ENCODE peak calls at places on chromosomes 13 and 19, in nine cellular contexts. Q, C, E, A, I, W, Z, K and X are unnamed samples.

GRCh38 chr13:103516009-103516795 is 450.0 kb upstream of the SLC10A2 start:
- DNase-seq in Z (no peak), C (no peak), Q (peak), E (no peak), I (no peak), W (no peak), K (no peak), A (no peak), X (no peak)

GRCh38 chr13:31167490-31167889 is 5.8 kb upstream of the HSPH1 start:
- DNase-seq in C (no peak), K (no peak), E (no peak), Z (no peak), A (no peak), W (no peak), I (no peak), Q (no peak), X (no peak)

GRCh38 chr13:29923554-29924481 is 73.4 kb upstream of the UBL3 start:
- DNase-seq in C (peak), A (peak), K (peak), E (peak), Z (peak), W (peak), Q (peak), I (peak), X (no peak)

GRCh38 chr13:94333131-94333820 is 146.2 kb downstream of the DCT start:
- DNase-seq in C (no peak), Z (no peak), Q (no peak), E (no peak), A (no peak), W (no peak), I (no peak), K (no peak), X (no peak)

GRCh38 chr13:22130254-22130653 is 459.4 kb downstream of the FGF9 start:
- DNase-seq in Q (no peak), Z (no peak), C (no peak), K (no peak), I (no peak), E (no peak), A (no peak), W (no peak), X (no peak)

GRCh38 chr19:50427997-50428425 is 4.7 kb upstream of the MYBPC2 start:
- DNase-seq in C (peak), W (peak), I (peak), K (peak), Z (no peak), A (peak), Q (peak), E (peak), X (peak)

GRCh38 chr13:99320693-99321481 is 13.7 kb upstream of the GPR183 start:
- DNase-seq in C (no peak), Z (peak), E (no peak), K (no peak), W (no peak), A (no peak), I (no peak), Q (no peak), X (no peak)

GRCh38 chr19:6532244-6532999 is 1.6 kb downstream of the TNFSF9 start:
- DNase-seq in K (no peak), I (no peak), E (no peak), Q (no peak), Z (peak), W (no peak), C (no peak), A (no peak), X (no peak)

GRCh38 chr19:30066781-30067759 is 125.0 kb downstream of the URI1 start:
- DNase-seq in E (no peak), Z (peak), A (no peak), Q (no peak), W (no peak), C (peak), K (peak), I (no peak), X (no peak)

GRCh38 chr19:17557461-17557860 is 2.0 kb downstream of the COLGALT1 start:
- DNase-seq in A (no peak), E (no peak), I (no peak), Q (no peak), Z (peak), K (no peak), C (no peak), W (no peak), X (no peak)

GRCh38 chr13:49400755-49401659 is 42.9 kb downstream of the CAB39L start:
- DNase-seq in W (peak), E (no peak), Q (peak), I (peak), A (no peak), Z (peak), C (peak), K (no peak), X (no peak)

GRCh38 chr19:19366691-19367396 is 38.6 kb upstream of the GATAD2A start:
- DNase-seq in Z (peak), K (peak), C (peak), E (peak), Q (peak), I (peak), A (peak), W (no peak), X (peak)

GRCh38 chr13:24016046-24016445 is 118.7 kb upstream of the C1QTNF9B start:
- DNase-seq in C (no peak), K (no peak), I (no peak), E (no peak), Z (no peak), Q (no peak), W (no peak), A (no peak), X (no peak)

GRCh38 chr19:38263696-38264485 is 482 bp upstream of the SPINT2 start:
- DNase-seq in Q (no peak), Z (no peak), A (peak), C (peak), I (no peak), K (peak), E (no peak), W (peak), X (peak)

GRCh38 chr13:19161308-19161707 is 20.3 kb downstream of the TUBA3C start:
- DNase-seq in Q (no peak), A (no peak), C (no peak), E (no peak), I (no peak), Z (no peak), W (no peak), K (no peak), X (no peak)

GRCh38 chr13:85638815-85639393 is 160.3 kb downstream of the SLITRK6 start:
- DNase-seq in C (no peak), Q (no peak), E (no peak), I (no peak), Z (no peak), A (peak), K (no peak), W (no peak), X (no peak)

GRCh38 chr19:36120092-36120983 is 5.1 kb downstream of the TBCB start:
- DNase-seq in E (no peak), K (no peak), C (no peak), Z (no peak), A (no peak), I (no peak), W (no peak), Q (no peak), X (no peak)

GRCh38 chr13:109105899-109106298 is 476.5 kb downstream of the MYO16 start:
- DNase-seq in K (no peak), A (no peak), E (no peak), Q (no peak), I (no peak), C (no peak), W (no peak), Z (no peak), X (no peak)

GRCh38 chr13:94712812-94713555 is 639 bp upstream of the SOX21 start:
- DNase-seq in Z (no peak), A (no peak), C (peak), K (peak), W (no peak), E (no peak), Q (peak), I (peak), X (peak)

GRCh38 chr13:75633285-75633684 is 2.8 kb upstream of the LMO7 start:
- DNase-seq in Z (no peak), C (no peak), I (no peak), Q (no peak), W (no peak), E (no peak), A (no peak), K (no peak), X (no peak)

GRCh38 chr13:45784755-45785675 is 66.5 kb downstream of the SIAH3 start:
- DNase-seq in W (no peak), A (no peak), I (no peak), Q (no peak), K (no peak), E (no peak), Z (no peak), C (no peak), X (no peak)

GRCh38 chr19:384801-385169 is 24.2 kb downstream of the C2CD4C start:
- DNase-seq in I (no peak), W (no peak), A (no peak), Z (no peak), K (no peak), E (no peak), Q (no peak), C (no peak), X (no peak)

GRCh38 chr19:55777528-55777927 is 8.6 kb downstream of the RFPL4AL1 start:
- DNase-seq in Z (peak), A (no peak), C (no peak), Q (no peak), E (no peak), W (no peak), K (no peak), I (no peak), X (no peak)

GRCh38 chr19:5987077-5987818 is 9.3 kb upstream of the RANBP3 start:
- DNase-seq in Q (peak), A (peak), W (peak), I (peak), Z (peak), E (peak), K (peak), C (peak), X (peak)

GRCh38 chr19:38434549-38435051 is 1.1 kb downstream of the RYR1 start:
- DNase-seq in A (peak), C (no peak), Q (peak), E (peak), Z (no peak), K (peak), I (peak), W (no peak), X (peak)

GRCh38 chr13:95156208-95156607 is 145.0 kb downstream of the ABCC4 start:
- DNase-seq in Q (no peak), A (no peak), K (no peak), E (no peak), I (no peak), C (no peak), W (no peak), Z (peak), X (no peak)

GRCh38 chr19:51733742-51734522 is 10.1 kb upstream of the HAS1 start:
- DNase-seq in C (no peak), E (no peak), Z (no peak), K (no peak), I (no peak), A (no peak), Q (no peak), W (no peak), X (no peak)

GRCh38 chr19:7637374-7638256 is 705 bp downstream of the STXBP2 start:
- DNase-seq in C (peak), Q (peak), K (no peak), W (no peak), I (no peak), Z (peak), E (peak), A (peak), X (no peak)

GRCh38 chr19:10891360-10892108 is 20.2 kb downstream of the CARM1 start:
- DNase-seq in Z (no peak), Q (no peak), K (peak), W (peak), I (no peak), A (no peak), C (peak), E (peak), X (no peak)

GRCh38 chr19:49690656-49691242 is at the start of gene CPT1C:
- DNase-seq in E (peak), W (peak), Q (peak), I (peak), K (peak), A (peak), Z (peak), C (peak), X (peak)

GRCh38 chr13:69856331-69856730 is 251.3 kb upstream of the ATXN8OS start:
- DNase-seq in E (no peak), Z (no peak), A (no peak), K (no peak), W (no peak), Q (peak), I (peak), C (no peak), X (no peak)

GRCh38 chr13:45306966-45307365 is 34.0 kb downstream of the TPT1 start:
- DNase-seq in W (no peak), E (no peak), A (no peak), Q (no peak), I (no peak), C (no peak), K (no peak), Z (no peak), X (no peak)

GRCh38 chr19:47598407-47599349 is 10.3 kb upstream of the BICRA start:
- DNase-seq in I (peak), Z (no peak), K (peak), W (peak), C (peak), E (no peak), A (peak), Q (peak), X (no peak)

DNA sequence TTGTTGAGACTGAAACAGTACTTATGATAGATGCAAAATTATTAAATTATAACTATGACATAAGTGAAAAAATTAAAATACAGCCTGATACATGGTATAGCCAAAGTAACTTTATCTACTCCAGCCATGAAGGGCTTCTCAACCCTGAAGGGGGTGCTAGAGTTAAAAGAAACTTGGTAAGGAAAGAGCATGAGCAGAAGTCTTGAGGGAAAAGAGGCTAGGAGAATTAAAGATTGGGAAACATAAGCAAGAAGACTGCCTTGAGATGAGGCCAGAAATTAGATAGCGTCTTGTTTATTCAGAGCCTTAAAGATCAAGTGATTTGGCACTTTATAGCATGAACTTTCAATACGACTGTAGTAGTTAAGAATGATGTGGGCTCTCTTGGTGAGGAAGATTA is 385.5 kb upstream of the PRR20A start:
- DNase-seq in E (no peak), A (no peak), Q (peak), C (no peak), Z (peak), I (peak), W (no peak), K (no peak), X (no peak)
- TF ChIP-seq CTCF in E (peak), A (no peak), Q (peak), C (no peak), Z (no peak), I (no peak), W (no peak), K (peak), X (peak)

DNA sequence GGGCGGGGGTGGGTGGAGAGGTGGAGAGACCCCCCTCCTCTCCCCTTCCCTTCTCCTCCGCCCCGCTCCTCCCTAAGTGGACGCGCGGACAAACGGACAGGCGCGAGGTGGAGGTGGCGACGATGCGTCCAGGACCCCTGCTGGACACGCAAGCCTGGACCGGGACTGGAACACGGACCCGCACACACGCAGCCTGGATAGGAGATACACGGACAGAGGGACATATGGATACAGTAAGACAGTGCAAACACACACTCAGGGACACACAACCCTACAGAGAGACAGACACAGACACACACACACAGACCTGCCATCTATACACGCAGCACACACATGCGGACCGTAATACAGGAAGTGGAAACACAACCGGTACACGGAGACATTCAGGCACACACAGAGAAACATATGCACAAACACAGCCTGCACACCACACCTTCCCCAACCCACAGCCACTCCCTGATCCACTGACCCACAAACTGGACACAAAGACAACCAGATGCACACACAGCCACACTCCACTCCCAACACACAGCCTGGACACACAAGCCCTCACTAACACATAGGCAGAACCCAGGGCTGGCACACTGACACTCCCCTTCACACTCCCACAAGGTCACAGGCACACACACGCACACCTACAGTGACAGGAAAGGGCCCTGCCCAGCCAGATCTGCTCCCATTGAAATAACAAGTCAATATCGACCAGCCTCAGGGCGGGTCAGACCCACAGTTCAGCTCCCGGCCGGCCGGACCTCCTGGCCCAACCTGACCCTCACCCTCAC is 696 bp upstream of the ERFL start:
- DNase-seq in K (no peak), Z (peak), I (no peak), Q (peak), A (no peak), E (no peak), C (no peak), W (no peak), X (no peak)
- TF ChIP-seq CTCF in K (no peak), Z (no peak), I (no peak), Q (no peak), A (no peak), E (no peak), C (no peak), W (no peak), X (no peak)

GRCh38 chr13:111460548-111461444 is 140.4 kb downstream of the TEX29 start:
- DNase-seq in E (no peak), Z (peak), A (no peak), C (no peak), K (peak), I (peak), Q (peak), W (no peak), X (peak)
- TF ChIP-seq CTCF in E (peak), Z (peak), A (peak), C (peak), K (peak), I (peak), Q (peak), W (no peak), X (peak)

DNA sequence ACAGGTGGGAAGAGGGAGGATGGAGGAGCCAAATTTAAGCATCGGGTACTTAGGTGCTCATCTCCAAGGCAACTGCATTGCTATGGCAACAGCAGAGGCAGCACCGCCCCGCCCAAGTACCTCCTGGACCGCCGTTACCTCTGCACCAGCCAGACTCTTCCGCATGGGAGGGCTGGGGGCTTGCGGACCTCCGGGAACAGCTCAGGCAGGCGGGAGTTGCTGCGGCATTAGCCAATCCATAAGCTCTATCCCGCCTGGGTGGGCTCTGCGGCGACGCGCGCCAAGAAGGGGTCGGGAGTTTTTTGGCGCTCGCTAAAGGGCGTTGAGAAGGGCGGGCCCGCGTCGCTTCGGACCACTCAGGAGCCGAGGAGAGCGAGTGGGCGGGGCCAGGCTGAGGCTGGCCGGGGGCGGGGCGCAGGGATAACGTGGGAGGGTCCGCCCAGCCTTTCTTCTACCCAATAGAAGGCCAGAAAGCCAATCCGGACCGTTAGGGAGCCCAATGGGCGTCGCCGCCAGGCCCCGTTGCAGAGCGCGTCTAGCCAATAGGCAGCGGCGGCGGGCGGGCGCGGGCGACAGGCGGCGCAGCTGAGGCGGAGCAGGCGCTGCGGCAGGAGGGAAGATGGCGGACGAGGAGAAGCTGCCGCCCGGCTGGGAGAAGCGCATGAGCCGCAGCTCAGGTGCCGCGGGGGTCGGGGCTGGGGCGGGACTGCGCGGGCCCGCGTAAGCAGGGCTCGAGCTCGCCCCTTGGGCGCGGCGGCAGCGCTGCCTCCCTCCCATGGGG is at the start of gene PIN1:
- DNase-seq in K (peak), E (peak), Z (peak), I (peak), C (peak), Q (peak), W (peak), A (peak), X (peak)
- TF ChIP-seq CTCF in K (peak), E (peak), Z (peak), I (peak), C (peak), Q (peak), W (no peak), A (peak), X (no peak)